ENCODE peak calls at places on chromosomes 4 and X, in four cellular contexts. E is fibroblast of pulmonary artery, I is endothelial cell, Y is GM10248. B is an unnamed sample.

GRCh38 chrX:8520791-8521190 is 56.2 kb downstream of the VCX3B start:
- DNase-seq in E (no peak), Y (no peak), I (no peak), B (no peak)

GRCh38 chrX:148960060-148960459 is 459.6 kb downstream of the AFF2 start:
- DNase-seq in Y (no peak), E (peak; percentile 70), I (no peak), B (no peak)

GRCh38 chr4:89009653-89010369 is 47.2 kb downstream of the FAM13A start:
- DNase-seq in Y (no peak), I (no peak), E (no peak), B (no peak)

GRCh38 chr4:112633477-112634235 is 3.1 kb downstream of the ZGRF1 start:
- DNase-seq in E (peak; percentile 71), I (no peak), Y (peak; percentile 27), B (peak; percentile 17)

GRCh38 chr4:82799006-82799881 is 648 bp upstream of the SCD5 start:
- DNase-seq in I (no peak), E (no peak), Y (no peak), B (peak; percentile 52)

GRCh38 chr4:185634066-185634652 is 98.9 kb upstream of the PDLIM3 start:
- DNase-seq in Y (no peak), E (peak; percentile 18), I (no peak), B (no peak)

GRCh38 chr4:78057135-78057599 is at the start of gene FRAS1:
- DNase-seq in Y (peak; percentile 32), I (peak; percentile 62), E (peak; percentile 24), B (peak; percentile 27)

GRCh38 chr4:169907705-169908104 is 118.5 kb downstream of the MFAP3L start:
- DNase-seq in I (no peak), E (no peak), Y (no peak), B (no peak)

GRCh38 chrX:117839544-117839943 is 277.1 kb downstream of the KLHL13 start:
- DNase-seq in I (no peak), E (no peak), Y (no peak), B (no peak)

GRCh38 chr4:41257257-41257900 is 651 bp downstream of the UCHL1 start:
- DNase-seq in I (peak; percentile 52), Y (peak; percentile 20), E (peak; percentile 45), B (peak; percentile 55)

GRCh38 chr4:86878640-86879039 is 13.6 kb downstream of the C4orf36 start:
- DNase-seq in E (no peak), Y (no peak), I (no peak), B (no peak)
- TF ChIP-seq CTCF in E (no peak), Y (no peak), I (peak; percentile 32), B (no peak)

DNA sequence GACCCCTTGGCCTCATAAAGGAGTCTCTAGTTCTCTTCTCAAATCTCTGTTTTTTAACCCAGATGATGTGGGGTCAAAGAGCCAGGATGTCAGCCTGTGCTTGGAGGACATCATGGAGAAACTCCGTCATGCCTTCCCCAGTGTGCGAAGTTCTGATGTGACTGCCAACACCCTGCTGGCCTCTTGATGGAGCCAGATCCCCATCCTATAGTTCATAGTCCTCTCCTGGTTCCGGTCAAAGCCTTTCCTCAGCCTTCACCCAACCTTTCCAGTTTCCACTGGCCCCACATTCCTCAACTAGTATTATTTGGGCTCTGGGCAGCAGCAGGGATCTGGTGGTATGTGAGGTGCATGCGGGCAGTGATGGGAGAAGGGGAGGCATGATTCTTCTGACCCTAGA is 30.7 kb downstream of the TAF7L start:
- DNase-seq in Y (no peak), E (peak; percentile 9), I (peak; percentile 22), B (peak; percentile 8)
- TF ChIP-seq CTCF in Y (peak; percentile 32), E (peak; percentile 19), I (no peak), B (no peak)

GRCh38 chr4:139619644-139620043 is 46.0 kb upstream of the MGST2 start:
- DNase-seq in Y (peak; percentile 26), E (peak; percentile 50), I (no peak), B (peak; percentile 25)

GRCh38 chr4:139622856-139623255 is 42.8 kb upstream of the MGST2 start:
- DNase-seq in E (no peak), Y (no peak), I (no peak), B (no peak)

GRCh38 chr4:139617702-139618490 is 47.7 kb upstream of the MGST2 start:
- DNase-seq in I (no peak), E (peak; percentile 31), Y (no peak), B (no peak)
- TF ChIP-seq CTCF in I (peak; percentile 74), E (peak; percentile 49), Y (no peak), B (no peak)

GRCh38 chr4:98627477-98627876 is 30.9 kb downstream of the TSPAN5 start:
- DNase-seq in Y (no peak), E (no peak), I (no peak), B (no peak)
- TF ChIP-seq CTCF in Y (no peak), E (no peak), I (no peak), B (no peak)

DNA sequence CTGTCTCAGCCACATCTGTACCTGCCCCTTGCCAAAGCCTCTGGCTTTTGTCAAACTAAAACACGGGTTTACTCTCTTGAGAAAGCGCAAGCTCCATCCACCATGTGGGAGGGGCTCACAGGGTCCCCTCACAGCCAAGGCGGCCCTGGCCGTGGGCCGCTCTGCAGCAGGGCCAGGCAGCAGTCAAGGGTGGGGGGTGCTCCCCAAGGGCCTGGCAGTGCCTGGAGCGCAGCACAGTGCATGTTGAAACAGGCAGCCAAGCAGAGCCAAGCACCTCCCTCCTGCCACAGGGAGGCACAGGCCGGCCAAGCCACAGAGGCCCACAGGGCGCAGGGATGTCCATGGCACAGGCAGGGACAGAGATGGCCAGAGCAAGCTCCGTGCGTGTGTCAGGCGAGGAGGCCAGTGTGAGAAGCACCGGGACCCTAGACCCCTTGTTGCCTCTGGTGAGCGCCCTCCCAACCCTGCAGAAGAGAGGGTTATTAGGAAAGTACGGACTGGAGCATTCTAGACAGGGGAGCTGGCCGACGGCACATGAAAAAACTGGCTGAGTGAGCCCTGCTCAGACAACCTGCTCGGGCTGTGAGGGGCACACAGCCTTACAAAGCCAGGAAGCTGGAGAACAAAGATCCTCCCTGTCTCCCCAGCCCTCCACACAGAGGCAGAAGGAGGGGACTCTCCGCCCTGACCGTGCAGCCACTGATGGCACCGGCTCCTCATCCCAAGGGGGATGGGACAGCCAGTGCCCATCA is 39.0 kb downstream of the FAM53A start:
- DNase-seq in E (peak; percentile 36), Y (no peak), I (no peak), B (no peak)
- TF ChIP-seq CTCF in E (no peak), Y (no peak), I (no peak), B (no peak)

GRCh38 chrX:111652719-111653118 is 28.3 kb upstream of the ALG13 start:
- DNase-seq in E (peak; percentile 1), Y (no peak), I (no peak), B (no peak)
- TF ChIP-seq CTCF in E (no peak), Y (no peak), I (no peak), B (no peak)

GRCh38 chr4:65580551-65580950 is 89.7 kb downstream of the EPHA5 start:
- DNase-seq in I (no peak), Y (no peak), E (peak; percentile 27), B (no peak)
- TF ChIP-seq CTCF in I (no peak), Y (no peak), E (no peak), B (no peak)

GRCh38 chrX:125131146-125131545 is 188.5 kb upstream of the TEX13C start:
- DNase-seq in E (no peak), Y (no peak), I (no peak), B (no peak)
- TF ChIP-seq CTCF in E (no peak), Y (no peak), I (no peak), B (no peak)

GRCh38 chrX:101407748-101408529 is at the start of the genes GLA and HNRNPH2:
- DNase-seq in Y (peak; percentile 82), E (peak; percentile 99), I (peak; percentile 65), B (peak; percentile 73)
- TF ChIP-seq CTCF in Y (no peak), E (no peak), I (no peak), B (no peak)

B was measured in GM20000.